ENCODE peak calls at places on chromosomes 11 and 22, in ten cellular contexts. X is cardiac fibroblast; Z is neuronal stem cell; W is dorsolateral prefrontal cortex; T is naive thymus-derived CD4-positive, alpha-beta T cell; Y is AG04449; O is endodermal cell; L is astrocyte of the spinal cord; S is coronary artery; K is adrenal gland. C is an unnamed sample.
A peak's percentile ranks its signal among the peaks of the same experiment; 100 is the strongest.

GRCh38 chr11:130328420-130328819 is 13.7 kb upstream of the ZBTB44 start:
- DNase-seq in X (no peak), Z (no peak), W (no peak), T (no peak), Y (no peak), O (no peak), L (no peak), S (no peak), K (no peak), C (no peak)

GRCh38 chr22:19819911-19820879 is 34.5 kb downstream of the GNB1L start:
- DNase-seq in X (no peak), Z (no peak), W (peak; percentile 1), T (no peak), Y (no peak), O (peak; percentile 37), L (no peak), S (no peak), K (peak; percentile 10), C (no peak)

GRCh38 chr22:32204211-32204855 is 540 bp downstream of the RFPL2 start:
- DNase-seq in X (no peak), Z (no peak), W (peak; percentile 46), T (no peak), Y (no peak), O (peak; percentile 86), L (no peak), S (no peak), K (no peak), C (no peak)

GRCh38 chr22:50563410-50564160 is 866 bp upstream of the SYCE3 start:
- DNase-seq in X (no peak), Z (no peak), W (no peak), T (no peak), Y (no peak), O (no peak), L (no peak), S (no peak), K (peak; percentile 43), C (no peak)

GRCh38 chr22:46748948-46749681 is 11.1 kb upstream of the CERK start:
- DNase-seq in X (peak; percentile 33), Z (no peak), W (no peak), T (peak; percentile 71), Y (no peak), O (no peak), L (no peak), S (no peak), K (no peak), C (no peak)

GRCh38 chr22:49368221-49368975 is 459.3 kb downstream of the BRD1 start:
- DNase-seq in X (no peak), Z (no peak), W (no peak), T (no peak), Y (no peak), O (no peak), L (no peak), S (peak; percentile 50), K (no peak), C (no peak)

GRCh38 chr11:2089536-2090165 is 49.5 kb downstream of the IGF2 start:
- DNase-seq in X (peak; percentile 64), Z (peak; percentile 20), W (no peak), T (no peak), Y (no peak), O (peak; percentile 82), L (peak; percentile 35), S (no peak), K (no peak), C (no peak)

GRCh38 chr22:16806401-16806800 is 18.8 kb downstream of the XKR3 start:
- DNase-seq in X (no peak), Z (no peak), W (no peak), T (no peak), Y (no peak), O (no peak), L (no peak), S (no peak), K (no peak), C (no peak)

GRCh38 chr22:23565942-23566715 is 14.0 kb downstream of the IGLL1 start:
- DNase-seq in X (no peak), Z (peak; percentile 55), W (no peak), T (no peak), Y (no peak), O (peak; percentile 80), L (no peak), S (no peak), K (no peak), C (no peak)
- H3K4me3 ChIP-seq in X (peak overlapping the region; percentile 26), Z (peak overlapping the region; percentile 39), W (peak overlapping the region; percentile 52), T (peak overlapping the region; percentile 50), Y (peak overlapping the region; percentile 15), O (peak overlapping the region; percentile 81), L (no peak overlapping the region), S (peak overlapping the region; percentile 74), K (no peak overlapping the region), C (peak overlapping the region; percentile 39)

GRCh38 chr11:7254731-7255291 is 3.1 kb downstream of the SYT9 start:
- DNase-seq in X (no peak), Z (no peak), W (no peak), T (no peak), Y (no peak), O (no peak), L (no peak), S (no peak), K (no peak), C (no peak)

GRCh38 chr11:7252683-7253213 is 1.0 kb downstream of the SYT9 start:
- DNase-seq in X (no peak), Z (peak; percentile 17), W (peak; percentile 4), T (no peak), Y (no peak), O (no peak), L (no peak), S (no peak), K (no peak), C (no peak)

GRCh38 chr11:7251487-7251835 is 243 bp upstream of the SYT9 start:
- DNase-seq in X (no peak), Z (peak; percentile 8), W (no peak), T (no peak), Y (no peak), O (no peak), L (no peak), S (no peak), K (no peak), C (no peak)

GRCh38 chr11:7250166-7250565 is 1.5 kb upstream of the SYT9 start:
- DNase-seq in X (no peak), Z (no peak), W (no peak), T (no peak), Y (no peak), O (no peak), L (no peak), S (no peak), K (no peak), C (no peak)

DNA sequence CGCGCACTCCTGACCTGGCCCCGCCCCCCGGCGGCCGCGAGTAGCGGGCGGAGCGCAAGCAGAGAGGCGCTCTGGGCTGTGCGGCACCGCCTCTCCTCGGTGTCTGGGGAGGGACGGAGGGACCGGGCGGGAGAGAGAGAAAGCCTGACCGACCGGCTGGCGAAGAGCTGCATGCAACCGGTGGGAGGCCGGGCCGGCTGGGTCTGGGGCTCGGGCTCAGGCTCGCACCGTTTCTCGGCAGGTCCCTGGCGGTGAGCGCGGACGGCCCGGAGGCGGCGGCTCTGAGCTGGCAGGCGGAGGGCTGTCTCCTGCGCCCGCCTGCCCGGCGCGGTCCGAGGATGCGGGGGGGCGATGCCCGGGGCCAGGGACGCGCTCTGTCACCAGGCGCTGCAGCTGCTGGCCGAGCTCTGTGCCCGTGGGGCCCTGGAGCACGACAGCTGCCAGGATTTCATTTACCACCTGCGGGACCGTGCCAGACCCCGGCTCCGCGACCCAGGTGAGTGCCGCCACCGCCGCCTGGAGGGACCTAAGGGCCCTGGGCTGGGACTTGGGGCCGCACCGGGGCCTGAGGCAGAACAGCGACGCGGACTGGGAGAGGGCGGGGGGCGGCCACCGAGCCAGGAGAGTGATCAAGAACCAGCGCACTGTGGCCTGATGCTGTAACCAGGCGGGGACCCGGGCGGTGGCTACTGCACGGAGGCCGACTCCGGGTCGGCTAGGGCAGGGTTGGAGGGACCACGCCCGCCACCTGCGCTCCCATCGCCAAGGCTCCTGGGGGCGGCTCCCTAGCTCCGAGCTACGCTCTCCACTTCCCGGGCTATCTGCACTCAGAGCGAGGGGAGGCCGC is at the start of gene SYT9:
- DNase-seq in X (peak; percentile 29), Z (peak; percentile 78), W (peak; percentile 73), T (no peak), Y (no peak), O (peak; percentile 93), L (peak; percentile 16), S (peak; percentile 75), K (peak; percentile 57), C (no peak)
- H3K4me3 ChIP-seq in X (peak within 1 kb of the TSS; percentile 37), Z (peak within 1 kb of the TSS; percentile 48), W (peak within 1 kb of the TSS; percentile 80), T (no peak within 1 kb of the TSS), Y (peak within 1 kb of the TSS; percentile 48), O (peak within 1 kb of the TSS; percentile 81), L (peak within 1 kb of the TSS; percentile 27), S (peak within 1 kb of the TSS; percentile 90), K (peak within 1 kb of the TSS; percentile 34), C (peak within 1 kb of the TSS; percentile 54)

GRCh38 chr11:61719968-61720367 is 32.5 kb upstream of the MYRF start:
- DNase-seq in X (no peak), Z (no peak), W (no peak), T (no peak), Y (no peak), O (no peak), L (no peak), S (no peak), K (no peak), C (no peak)

GRCh38 chr11:61720597-61720996 is 31.8 kb upstream of the MYRF start:
- DNase-seq in X (no peak), Z (no peak), W (no peak), T (no peak), Y (no peak), O (no peak), L (no peak), S (no peak), K (no peak), C (no peak)

GRCh38 chr11:61718046-61718531 is 34.3 kb upstream of the MYRF start:
- DNase-seq in X (no peak), Z (no peak), W (peak; percentile 46), T (no peak), Y (no peak), O (peak; percentile 59), L (no peak), S (no peak), K (no peak), C (no peak)

GRCh38 chr11:61717286-61718033 is 35.0 kb upstream of the MYRF start:
- DNase-seq in X (no peak), Z (no peak), W (no peak), T (no peak), Y (no peak), O (peak; percentile 64), L (no peak), S (no peak), K (no peak), C (no peak)

DNA sequence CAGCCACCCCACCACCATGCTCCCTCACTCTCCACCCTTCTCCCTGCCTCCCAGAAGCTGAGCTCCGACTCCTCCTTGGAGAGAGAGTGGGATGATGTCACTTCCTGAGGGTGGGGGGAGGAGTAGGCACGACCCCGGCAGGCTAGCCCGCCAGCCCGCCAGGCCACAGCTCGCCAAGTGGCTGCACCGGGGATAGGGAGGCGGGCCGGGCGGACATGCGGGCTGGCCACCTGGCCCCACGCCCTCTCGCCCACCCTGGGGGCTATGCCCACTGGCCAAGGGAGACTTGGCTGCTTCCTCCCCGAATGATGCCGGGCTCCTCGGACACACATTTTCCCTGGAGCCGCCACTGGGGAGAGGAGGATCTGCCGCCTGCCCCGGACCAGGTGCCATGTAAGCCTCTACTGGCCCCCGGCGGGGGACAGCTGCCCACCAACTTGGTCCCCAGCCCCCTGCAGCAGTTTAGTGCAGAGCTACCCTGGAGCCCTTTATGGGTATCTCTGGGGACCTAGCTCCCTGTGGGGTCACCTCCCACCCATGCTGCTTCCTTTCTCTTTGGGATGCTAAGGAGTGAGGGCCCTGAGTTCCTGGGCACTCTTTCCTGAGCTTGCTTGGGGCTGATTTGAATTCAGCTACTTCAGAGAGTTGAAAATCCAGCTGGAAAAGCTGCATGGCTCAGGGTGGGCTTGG is 33.7 kb upstream of the MYRF start:
- DNase-seq in X (peak; percentile 56), Z (peak; percentile 71), W (peak; percentile 59), T (no peak), Y (no peak), O (peak; percentile 93), L (peak; percentile 64), S (no peak), K (no peak), C (no peak)
- H3K4me3 ChIP-seq in X (peak overlapping the region; percentile 33), Z (peak overlapping the region; percentile 71), W (peak overlapping the region; percentile 60), T (no peak overlapping the region), Y (peak overlapping the region; percentile 67), O (peak overlapping the region; percentile 75), L (peak overlapping the region; percentile 42), S (peak overlapping the region; percentile 72), K (no peak overlapping the region), C (peak overlapping the region; percentile 50)

GRCh38 chr11:57638811-57639320 is 10.8 kb downstream of the YPEL4 start:
- DNase-seq in X (peak; percentile 24), Z (peak; percentile 32), W (no peak), T (no peak), Y (no peak), O (peak; percentile 77), L (no peak), S (no peak), K (no peak), C (no peak)

GRCh38 chr11:57638005-57638760 is 11.5 kb downstream of the YPEL4 start:
- DNase-seq in X (peak; percentile 88), Z (peak; percentile 93), W (peak; percentile 77), T (peak; percentile 16), Y (no peak), O (peak; percentile 97), L (peak; percentile 84), S (no peak), K (peak; percentile 69), C (peak; percentile 58)

GRCh38 chr11:57635236-57635635 is 14.5 kb downstream of the YPEL4 start:
- DNase-seq in X (no peak), Z (no peak), W (no peak), T (no peak), Y (no peak), O (no peak), L (no peak), S (no peak), K (no peak), C (no peak)

GRCh38 chr11:57639321-57640067 is 10.2 kb downstream of the YPEL4 start:
- DNase-seq in X (no peak), Z (peak; percentile 98), W (no peak), T (peak; percentile 28), Y (no peak), O (peak; percentile 99), L (peak; percentile 84), S (no peak), K (no peak), C (peak; percentile 55)

DNA sequence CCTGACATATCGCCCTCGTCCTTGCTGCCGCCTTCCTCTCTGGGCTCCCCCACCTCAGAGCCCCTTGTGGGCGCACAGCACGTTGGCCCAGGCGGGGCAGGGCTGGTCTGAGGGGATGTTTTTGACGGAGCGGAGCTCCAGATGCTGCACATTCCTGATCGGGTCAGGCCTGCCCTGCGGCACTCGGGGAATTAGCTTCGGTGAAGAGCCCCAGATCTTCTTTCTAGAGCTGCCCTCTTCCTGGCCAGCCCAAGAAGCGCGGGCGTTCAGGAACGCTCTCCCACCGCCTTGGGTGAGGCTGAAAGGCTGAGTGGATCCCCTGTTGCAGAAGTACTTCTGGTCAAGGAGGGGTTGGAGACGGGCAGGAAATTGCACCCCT is 12.1 kb downstream of the YPEL4 start:
- DNase-seq in X (no peak), Z (no peak), W (no peak), T (no peak), Y (no peak), O (peak; percentile 89), L (no peak), S (no peak), K (no peak), C (no peak)
- H3K4me3 ChIP-seq in X (peak overlapping the region; percentile 73), Z (peak overlapping the region; percentile 99), W (peak overlapping the region; percentile 84), T (no peak overlapping the region), Y (peak overlapping the region; percentile 97), O (peak overlapping the region; percentile 91), L (peak overlapping the region; percentile 87), S (peak overlapping the region; percentile 97), K (no peak overlapping the region), C (peak overlapping the region; percentile 98)